ENCODE peak calls at places on chromosomes 3 and 15, in ten cellular contexts. One of them, this sample, is unnamed.

GRCh38 chr3:59573911-59574310 is 524.1 kb upstream of the CFAP20DC start:
- DNase-seq in CD8-positive, alpha-beta T cell: no peak
- DNase-seq in cardiac fibroblast: peak; percentile 91
- DNase-seq in breast epithelium: peak; percentile 86
- DNase-seq in CD8-positive, alpha-beta memory T cell: no peak
- DNase-seq in AG04450: peak; percentile 39
- DNase-seq in OCI-LY7: no peak
- DNase-seq in H7: no peak
- DNase-seq in AG09309: peak; percentile 52
- DNase-seq in AG04449: no peak
- DNase-seq in this sample: peak; percentile 64

GRCh38 chr3:184491011-184491576 is 70.5 kb upstream of the EPHB3 start:
- DNase-seq in AG04449: no peak
- DNase-seq in H7: peak; percentile 61
- DNase-seq in cardiac fibroblast: peak; percentile 17
- DNase-seq in AG04450: no peak
- DNase-seq in CD8-positive, alpha-beta T cell: no peak
- DNase-seq in OCI-LY7: no peak
- DNase-seq in AG09309: no peak
- DNase-seq in CD8-positive, alpha-beta memory T cell: no peak
- DNase-seq in breast epithelium: no peak
- DNase-seq in this sample: peak; percentile 77

GRCh38 chr3:69160107-69160506 is 37.7 kb upstream of the LMOD3 start:
- DNase-seq in H7: no peak
- DNase-seq in cardiac fibroblast: no peak
- DNase-seq in AG04450: no peak
- DNase-seq in CD8-positive, alpha-beta memory T cell: no peak
- DNase-seq in breast epithelium: no peak
- DNase-seq in CD8-positive, alpha-beta T cell: no peak
- DNase-seq in AG04449: no peak
- DNase-seq in OCI-LY7: no peak
- DNase-seq in AG09309: no peak
- DNase-seq in this sample: no peak

GRCh38 chr3:160331127-160331937 is 67.7 kb downstream of the IFT80 start:
- DNase-seq in CD8-positive, alpha-beta memory T cell: no peak
- DNase-seq in CD8-positive, alpha-beta T cell: no peak
- DNase-seq in H7: no peak
- DNase-seq in AG04450: peak; percentile 68
- DNase-seq in cardiac fibroblast: peak; percentile 93
- DNase-seq in OCI-LY7: no peak
- DNase-seq in AG09309: peak; percentile 90
- DNase-seq in AG04449: peak; percentile 69
- DNase-seq in breast epithelium: no peak
- DNase-seq in this sample: peak; percentile 80

GRCh38 chr3:177358968-177359600 is 161.8 kb upstream of the TBL1XR1 start:
- DNase-seq in CD8-positive, alpha-beta memory T cell: peak; percentile 44
- DNase-seq in AG04449: no peak
- DNase-seq in cardiac fibroblast: peak; percentile 27
- DNase-seq in H7: peak; percentile 75
- DNase-seq in OCI-LY7: peak; percentile 81
- DNase-seq in CD8-positive, alpha-beta T cell: peak; percentile 31
- DNase-seq in AG09309: no peak
- DNase-seq in AG04450: no peak
- DNase-seq in breast epithelium: peak; percentile 26
- DNase-seq in this sample: peak; percentile 46

GRCh38 chr3:52534281-52535183 is 875 bp upstream of the NT5DC2 start:
- DNase-seq in CD8-positive, alpha-beta memory T cell: no peak
- DNase-seq in OCI-LY7: peak; percentile 64
- DNase-seq in CD8-positive, alpha-beta T cell: no peak
- DNase-seq in H7: peak; percentile 77
- DNase-seq in breast epithelium: no peak
- DNase-seq in AG09309: no peak
- DNase-seq in AG04449: no peak
- DNase-seq in AG04450: no peak
- DNase-seq in cardiac fibroblast: peak; percentile 54
- DNase-seq in this sample: peak; percentile 46

GRCh38 chr15:42092666-42093445 is 1.5 kb downstream of the PLA2G4D start:
- DNase-seq in cardiac fibroblast: no peak
- DNase-seq in AG04449: no peak
- DNase-seq in H7: peak; percentile 39
- DNase-seq in CD8-positive, alpha-beta memory T cell: no peak
- DNase-seq in breast epithelium: peak; percentile 62
- DNase-seq in AG09309: no peak
- DNase-seq in AG04450: no peak
- DNase-seq in CD8-positive, alpha-beta T cell: no peak
- DNase-seq in OCI-LY7: no peak
- DNase-seq in this sample: no peak

GRCh38 chr3:182327196-182327681 is 466.1 kb upstream of the ATP11B start:
- DNase-seq in CD8-positive, alpha-beta memory T cell: no peak
- DNase-seq in AG04450: no peak
- DNase-seq in OCI-LY7: no peak
- DNase-seq in breast epithelium: no peak
- DNase-seq in AG04449: peak; percentile 34
- DNase-seq in AG09309: no peak
- DNase-seq in cardiac fibroblast: no peak
- DNase-seq in H7: peak; percentile 19
- DNase-seq in CD8-positive, alpha-beta T cell: no peak
- DNase-seq in this sample: peak; percentile 26

GRCh38 chr3:187315872-187316271 is 24.3 kb upstream of the MASP1 start:
- DNase-seq in OCI-LY7: no peak
- DNase-seq in cardiac fibroblast: no peak
- DNase-seq in AG09309: no peak
- DNase-seq in breast epithelium: no peak
- DNase-seq in AG04450: no peak
- DNase-seq in CD8-positive, alpha-beta T cell: no peak
- DNase-seq in H7: no peak
- DNase-seq in AG04449: no peak
- DNase-seq in CD8-positive, alpha-beta memory T cell: no peak
- DNase-seq in this sample: no peak

GRCh38 chr3:187321766-187322165 is 30.2 kb upstream of the MASP1 start:
- DNase-seq in H7: no peak
- DNase-seq in AG04449: no peak
- DNase-seq in cardiac fibroblast: no peak
- DNase-seq in AG09309: no peak
- DNase-seq in OCI-LY7: no peak
- DNase-seq in CD8-positive, alpha-beta memory T cell: no peak
- DNase-seq in breast epithelium: no peak
- DNase-seq in CD8-positive, alpha-beta T cell: no peak
- DNase-seq in AG04450: no peak
- DNase-seq in this sample: no peak

GRCh38 chr3:187314176-187314575 is 22.6 kb upstream of the MASP1 start:
- DNase-seq in breast epithelium: no peak
- DNase-seq in OCI-LY7: no peak
- DNase-seq in CD8-positive, alpha-beta memory T cell: no peak
- DNase-seq in AG04450: no peak
- DNase-seq in AG04449: no peak
- DNase-seq in AG09309: no peak
- DNase-seq in H7: no peak
- DNase-seq in CD8-positive, alpha-beta T cell: no peak
- DNase-seq in cardiac fibroblast: no peak
- DNase-seq in this sample: no peak

GRCh38 chr3:187319699-187320302 is 28.3 kb upstream of the MASP1 start:
- DNase-seq in H7: peak; percentile 74
- DNase-seq in AG09309: peak; percentile 42
- DNase-seq in cardiac fibroblast: peak; percentile 85
- DNase-seq in AG04449: no peak
- DNase-seq in OCI-LY7: peak; percentile 60
- DNase-seq in CD8-positive, alpha-beta memory T cell: peak; percentile 21
- DNase-seq in breast epithelium: peak; percentile 60
- DNase-seq in CD8-positive, alpha-beta T cell: peak; percentile 20
- DNase-seq in AG04450: peak; percentile 34
- DNase-seq in this sample: peak; percentile 69

DNA sequence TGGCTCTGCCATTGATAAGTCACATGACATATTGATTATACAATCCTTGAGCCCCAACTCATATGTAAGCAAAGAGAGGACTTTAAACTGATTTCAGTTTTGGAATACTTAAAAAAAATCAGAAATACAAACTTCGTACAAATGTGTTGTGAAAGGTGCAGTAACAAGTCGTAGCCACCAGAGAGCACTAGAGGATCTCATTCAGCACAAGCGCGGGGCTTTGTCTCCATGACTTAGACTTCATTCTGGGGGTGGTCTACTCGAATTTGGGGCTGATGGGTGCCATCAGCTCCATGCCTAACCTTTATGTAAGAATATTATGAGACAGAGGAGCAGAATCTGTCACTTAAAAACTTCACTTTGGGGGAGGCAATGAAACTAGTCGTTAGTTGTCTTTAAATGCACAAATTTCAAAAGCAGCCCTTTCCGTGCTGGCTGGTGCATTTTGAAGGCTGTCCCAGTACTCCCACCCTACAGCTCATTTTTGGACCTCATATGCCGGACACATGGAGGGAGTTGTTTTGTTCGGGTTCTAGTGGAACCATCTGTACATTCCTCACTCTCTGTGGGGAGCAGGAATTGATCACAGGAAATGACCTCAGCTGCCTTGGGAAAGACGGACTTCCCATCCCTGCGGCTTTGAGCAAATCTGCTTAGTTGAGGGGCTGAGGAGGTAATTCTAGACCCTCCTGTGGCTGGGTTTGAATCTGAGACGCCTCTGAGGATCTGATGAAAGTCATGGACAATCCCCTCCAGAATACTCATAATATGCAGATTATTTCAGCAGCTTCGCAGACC is 27.5 kb upstream of the MASP1 start:
- DNase-seq in CD8-positive, alpha-beta memory T cell: peak; percentile 49
- DNase-seq in AG04450: peak; percentile 44
- DNase-seq in OCI-LY7: peak; percentile 69
- DNase-seq in AG09309: peak; percentile 32
- DNase-seq in breast epithelium: peak; percentile 28
- DNase-seq in CD8-positive, alpha-beta T cell: peak; percentile 20
- DNase-seq in H7: peak; percentile 58
- DNase-seq in cardiac fibroblast: peak; percentile 82
- DNase-seq in AG04449: no peak
- DNase-seq in this sample: peak; percentile 48
- H3K4me3 ChIP-seq in CD8-positive, alpha-beta memory T cell: peak overlapping the region; percentile 3
- H3K4me3 ChIP-seq in AG04450: peak overlapping the region; percentile 36
- H3K4me3 ChIP-seq in OCI-LY7: no peak overlapping the region
- H3K4me3 ChIP-seq in AG09309: peak overlapping the region; percentile 42
- H3K4me3 ChIP-seq in breast epithelium: peak overlapping the region; percentile 33
- H3K4me3 ChIP-seq in CD8-positive, alpha-beta T cell: no peak overlapping the region
- H3K4me3 ChIP-seq in H7: no peak overlapping the region
- H3K4me3 ChIP-seq in cardiac fibroblast: peak overlapping the region; percentile 44
- H3K4me3 ChIP-seq in AG04449: peak overlapping the region; percentile 53
- H3K4me3 ChIP-seq in this sample: no peak overlapping the region

DNA sequence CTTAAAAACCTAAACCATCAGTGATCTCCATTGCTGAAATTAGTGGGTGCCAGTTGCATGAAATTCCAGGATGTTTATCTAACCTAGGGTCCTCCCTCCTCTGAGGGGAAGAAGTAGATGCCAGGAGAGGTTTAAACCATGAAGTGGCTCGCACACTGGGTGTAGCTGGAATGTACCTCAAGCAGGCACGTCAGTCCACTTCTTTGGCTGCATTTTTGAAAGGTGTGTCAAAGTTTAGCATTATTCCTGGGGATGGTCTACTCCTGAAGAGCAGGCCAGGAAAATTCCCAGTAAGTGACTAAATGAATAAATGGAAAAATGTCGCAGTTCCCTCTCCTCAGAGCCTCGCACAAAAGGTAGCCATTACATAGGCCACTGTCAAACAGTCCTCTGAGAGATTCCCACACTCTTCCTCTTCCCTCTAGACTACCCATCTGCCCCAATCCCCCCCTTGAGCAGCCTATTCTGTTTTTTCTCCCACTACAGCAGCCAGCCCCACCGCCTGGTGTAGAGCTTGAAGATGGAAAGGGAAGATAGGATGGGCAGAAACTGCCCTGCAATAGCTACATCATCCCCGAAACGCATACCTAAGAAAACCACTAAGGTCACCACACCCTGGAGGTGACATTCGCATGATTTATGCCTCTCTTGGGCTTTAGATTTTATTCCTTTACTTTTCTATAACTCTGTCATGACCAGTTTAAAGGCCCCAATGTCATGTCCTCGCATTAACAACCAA is 663 bp upstream of the TMOD3 start:
- DNase-seq in cardiac fibroblast: no peak
- DNase-seq in AG04450: no peak
- DNase-seq in AG04449: no peak
- DNase-seq in CD8-positive, alpha-beta T cell: no peak
- DNase-seq in H7: no peak
- DNase-seq in breast epithelium: no peak
- DNase-seq in CD8-positive, alpha-beta memory T cell: no peak
- DNase-seq in OCI-LY7: no peak
- DNase-seq in AG09309: no peak
- DNase-seq in this sample: peak; percentile 82
- H3K4me3 ChIP-seq in cardiac fibroblast: no peak overlapping the region
- H3K4me3 ChIP-seq in AG04450: no peak overlapping the region
- H3K4me3 ChIP-seq in AG04449: no peak overlapping the region
- H3K4me3 ChIP-seq in CD8-positive, alpha-beta T cell: no peak overlapping the region
- H3K4me3 ChIP-seq in H7: no peak overlapping the region
- H3K4me3 ChIP-seq in breast epithelium: peak overlapping the region; percentile 78
- H3K4me3 ChIP-seq in CD8-positive, alpha-beta memory T cell: no peak overlapping the region
- H3K4me3 ChIP-seq in OCI-LY7: no peak overlapping the region
- H3K4me3 ChIP-seq in AG09309: no peak overlapping the region
- H3K4me3 ChIP-seq in this sample: no peak overlapping the region

GRCh38 chr3:191353022-191353777 is 22.9 kb upstream of the UTS2B start:
- DNase-seq in cardiac fibroblast: no peak
- DNase-seq in OCI-LY7: no peak
- DNase-seq in AG09309: no peak
- DNase-seq in H7: no peak
- DNase-seq in breast epithelium: no peak
- DNase-seq in CD8-positive, alpha-beta T cell: no peak
- DNase-seq in AG04450: no peak
- DNase-seq in AG04449: no peak
- DNase-seq in CD8-positive, alpha-beta memory T cell: no peak
- DNase-seq in this sample: no peak

GRCh38 chr3:191355406-191355805 is 25.1 kb upstream of the UTS2B start:
- DNase-seq in AG09309: no peak
- DNase-seq in AG04449: no peak
- DNase-seq in CD8-positive, alpha-beta T cell: no peak
- DNase-seq in H7: no peak
- DNase-seq in CD8-positive, alpha-beta memory T cell: no peak
- DNase-seq in AG04450: no peak
- DNase-seq in cardiac fibroblast: no peak
- DNase-seq in breast epithelium: no peak
- DNase-seq in OCI-LY7: no peak
- DNase-seq in this sample: no peak

GRCh38 chr3:191348098-191348497 is 17.8 kb upstream of the UTS2B start:
- DNase-seq in H7: no peak
- DNase-seq in AG04449: no peak
- DNase-seq in CD8-positive, alpha-beta T cell: no peak
- DNase-seq in CD8-positive, alpha-beta memory T cell: no peak
- DNase-seq in AG04450: no peak
- DNase-seq in OCI-LY7: no peak
- DNase-seq in AG09309: no peak
- DNase-seq in cardiac fibroblast: no peak
- DNase-seq in breast epithelium: no peak
- DNase-seq in this sample: no peak

GRCh38 chr3:191352014-191352413 is 21.7 kb upstream of the UTS2B start:
- DNase-seq in H7: no peak
- DNase-seq in AG04450: no peak
- DNase-seq in AG09309: no peak
- DNase-seq in AG04449: no peak
- DNase-seq in CD8-positive, alpha-beta T cell: no peak
- DNase-seq in OCI-LY7: no peak
- DNase-seq in breast epithelium: no peak
- DNase-seq in cardiac fibroblast: no peak
- DNase-seq in CD8-positive, alpha-beta memory T cell: no peak
- DNase-seq in this sample: peak; percentile 62

GRCh38 chr3:191350389-191351090 is 20.2 kb upstream of the UTS2B start:
- DNase-seq in cardiac fibroblast: peak; percentile 39
- DNase-seq in H7: no peak
- DNase-seq in AG04450: no peak
- DNase-seq in AG09309: no peak
- DNase-seq in CD8-positive, alpha-beta memory T cell: no peak
- DNase-seq in breast epithelium: no peak
- DNase-seq in AG04449: no peak
- DNase-seq in OCI-LY7: no peak
- DNase-seq in CD8-positive, alpha-beta T cell: no peak
- DNase-seq in this sample: peak; percentile 35
- H3K4me3 ChIP-seq in cardiac fibroblast: peak overlapping the region; percentile 28
- H3K4me3 ChIP-seq in H7: no peak overlapping the region
- H3K4me3 ChIP-seq in AG04450: peak overlapping the region; percentile 5
- H3K4me3 ChIP-seq in AG09309: no peak overlapping the region
- H3K4me3 ChIP-seq in CD8-positive, alpha-beta memory T cell: no peak overlapping the region
- H3K4me3 ChIP-seq in breast epithelium: no peak overlapping the region
- H3K4me3 ChIP-seq in AG04449: no peak overlapping the region
- H3K4me3 ChIP-seq in OCI-LY7: no peak overlapping the region
- H3K4me3 ChIP-seq in CD8-positive, alpha-beta T cell: no peak overlapping the region
- H3K4me3 ChIP-seq in this sample: no peak overlapping the region

GRCh38 chr3:175526191-175526590 is 667.1 kb downstream of the NAALADL2 start:
- DNase-seq in AG09309: no peak
- DNase-seq in breast epithelium: no peak
- DNase-seq in CD8-positive, alpha-beta memory T cell: no peak
- DNase-seq in H7: no peak
- DNase-seq in AG04450: no peak
- DNase-seq in OCI-LY7: no peak
- DNase-seq in CD8-positive, alpha-beta T cell: no peak
- DNase-seq in AG04449: no peak
- DNase-seq in cardiac fibroblast: peak; percentile 13
- DNase-seq in this sample: no peak
- H3K4me3 ChIP-seq in AG09309: peak overlapping the region; percentile 29
- H3K4me3 ChIP-seq in breast epithelium: peak overlapping the region; percentile 45
- H3K4me3 ChIP-seq in CD8-positive, alpha-beta memory T cell: no peak overlapping the region
- H3K4me3 ChIP-seq in H7: no peak overlapping the region
- H3K4me3 ChIP-seq in AG04450: peak overlapping the region; percentile 33
- H3K4me3 ChIP-seq in OCI-LY7: no peak overlapping the region
- H3K4me3 ChIP-seq in CD8-positive, alpha-beta T cell: no peak overlapping the region
- H3K4me3 ChIP-seq in AG04449: no peak overlapping the region
- H3K4me3 ChIP-seq in cardiac fibroblast: peak overlapping the region; percentile 28
- H3K4me3 ChIP-seq in this sample: peak overlapping the region; percentile 20

This sample was measured in bronchial epithelial cell.